ENCODE peak calls at places on chromosome 17, in eight cellular contexts. M is hepatocyte; D is tibial nerve; U is CD8-positive, alpha-beta T cell; T is adrenal gland; P is HL-60; Z is CD4-positive, alpha-beta memory T cell; W is pancreas. L is an unnamed sample.

GRCh38 chr17:54353789-54354525 is 531.2 kb downstream of the KIF2B start:
- DNase-seq in M (no peak), W (no peak), D (no peak), Z (no peak), P (no peak), T (no peak), U (no peak), L (no peak)

GRCh38 chr17:9513266-9513665 is 62.4 kb downstream of the STX8 start:
- DNase-seq in U (no peak), D (no peak), W (no peak), Z (no peak), P (no peak), T (no peak), M (no peak), L (no peak)

GRCh38 chr17:80790981-80791742 is 200.5 kb upstream of the CHMP6 start:
- DNase-seq in M (no peak), T (no peak), Z (peak; percentile 41), D (no peak), U (no peak), P (no peak), W (no peak), L (peak; percentile 56)

GRCh38 chr17:7897773-7898172 is 9.2 kb downstream of the CHD3 start:
- DNase-seq in Z (peak; percentile 29), T (peak; percentile 42), P (no peak), D (no peak), W (no peak), M (peak; percentile 55), U (no peak), L (no peak)

GRCh38 chr17:60371818-60372510 is 20.0 kb downstream of the USP32 start:
- DNase-seq in T (no peak), U (no peak), M (no peak), P (peak; percentile 74), W (no peak), Z (no peak), D (no peak), L (no peak)

GRCh38 chr17:66533572-66533971 is 231.2 kb downstream of the PRKCA start:
- DNase-seq in P (no peak), M (peak; percentile 74), Z (no peak), U (no peak), T (no peak), W (no peak), D (no peak), L (no peak)

GRCh38 chr17:34614698-34615097 is 35.3 kb downstream of the TMEM132E start:
- DNase-seq in U (no peak), W (no peak), Z (no peak), D (no peak), T (no peak), M (no peak), P (no peak), L (no peak)

GRCh38 chr17:18119938-18120337 is 11.4 kb downstream of the MYO15A start:
- DNase-seq in U (no peak), Z (no peak), W (peak; percentile 16), M (no peak), D (no peak), T (no peak), P (no peak), L (no peak)

GRCh38 chr17:62666061-62666800 is 38.8 kb downstream of the MRC2 start:
- DNase-seq in D (no peak), Z (no peak), W (no peak), T (no peak), M (no peak), U (no peak), P (no peak), L (no peak)

GRCh38 chr17:8153550-8153956 is 1.3 kb upstream of the PER1 start:
- DNase-seq in D (peak; percentile 76), M (peak; percentile 95), Z (peak; percentile 39), U (no peak), P (no peak), T (peak; percentile 93), W (peak; percentile 82), L (peak; percentile 53)

GRCh38 chr17:2215616-2216364 is 87.8 kb downstream of the SMG6 start:
- DNase-seq in Z (peak; percentile 76), U (peak; percentile 75), D (peak; percentile 47), P (peak; percentile 47), M (peak; percentile 74), W (no peak), T (peak; percentile 53), L (peak; percentile 81)

GRCh38 chr17:51427259-51428255 is 167.2 kb downstream of the UTP18 start:
- DNase-seq in M (no peak), T (no peak), W (no peak), U (peak; percentile 69), Z (peak; percentile 71), D (no peak), P (no peak), L (peak; percentile 83)

GRCh38 chr17:44354582-44355309 is 8.9 kb downstream of the FAM171A2 start:
- DNase-seq in M (peak; percentile 74), P (peak; percentile 24), D (no peak), T (peak; percentile 55), U (peak; percentile 68), W (peak; percentile 53), Z (peak; percentile 52), L (peak; percentile 50)

GRCh38 chr17:47917581-47917980 is 21.5 kb downstream of the SP2 start:
- DNase-seq in P (no peak), U (no peak), Z (no peak), M (no peak), W (no peak), D (no peak), T (no peak), L (no peak)

GRCh38 chr17:47916489-47917208 is 20.6 kb downstream of the SP2 start:
- DNase-seq in D (no peak), P (no peak), M (no peak), T (no peak), Z (no peak), U (no peak), W (no peak), L (no peak)

GRCh38 chr17:47918003-47918402 is 22.0 kb downstream of the SP2 start:
- DNase-seq in M (no peak), P (peak; percentile 38), D (no peak), U (no peak), T (no peak), Z (no peak), W (no peak), L (no peak)

GRCh38 chr17:47915667-47916242 is 19.7 kb downstream of the SP2 start:
- DNase-seq in D (no peak), Z (no peak), T (no peak), P (no peak), W (no peak), M (no peak), U (no peak), L (no peak)

GRCh38 chr17:47918991-47919390 is 22.4 kb upstream of the PNPO start:
- DNase-seq in P (no peak), M (no peak), U (no peak), D (no peak), Z (no peak), T (no peak), W (no peak), L (no peak)
- H3K27me3 ChIP-seq in P (no peaks in the 10 kb centered on the region), M (no peaks in the 10 kb centered on the region), U (no peaks in the 10 kb centered on the region), D (no peaks in the 10 kb centered on the region), Z (no peaks in the 10 kb centered on the region), T (no peaks in the 10 kb centered on the region), W (no peaks in the 10 kb centered on the region), L (no peaks in the 10 kb centered on the region)

DNA sequence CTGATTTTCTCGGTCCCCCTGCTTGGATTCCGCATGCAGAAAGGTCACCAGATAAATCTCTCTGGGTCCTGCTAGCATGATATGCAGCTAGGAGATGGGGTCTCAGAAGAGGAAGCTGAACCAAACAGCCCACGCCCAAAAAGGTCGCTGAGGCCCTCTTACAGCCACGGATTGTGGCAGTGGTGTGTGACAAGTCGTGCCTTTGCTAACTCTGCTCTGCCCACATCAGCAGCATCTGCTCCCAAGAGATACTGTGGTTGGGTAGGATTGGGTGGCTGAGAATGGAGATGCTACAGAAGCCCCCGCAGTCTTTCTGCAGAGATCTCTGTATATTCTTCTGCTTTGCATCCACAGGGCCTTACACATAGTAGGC is 15.2 kb upstream of the SKAP1 start:
- DNase-seq in T (no peak), W (no peak), U (no peak), M (no peak), Z (no peak), P (no peak), D (no peak), L (no peak)
- H3K27ac ChIP-seq in T (no peak overlapping the region), W (no peak overlapping the region), U (no peak overlapping the region), M (no peak overlapping the region), Z (no peak overlapping the region), P (no peak overlapping the region), D (no peak overlapping the region), L (no peak overlapping the region)

GRCh38 chr17:58330544-58330996 is 2.0 kb upstream of the TSPOAP1 start:
- DNase-seq in D (no peak), W (no peak), M (no peak), Z (no peak), U (no peak), P (peak; percentile 70), T (no peak), L (no peak)
- H3K4me3 ChIP-seq in D (peak overlapping the region; percentile 52), W (no peak overlapping the region), M (no peak overlapping the region), Z (peak overlapping the region; percentile 99), U (peak overlapping the region; percentile 90), P (peak overlapping the region; percentile 72), T (no peak overlapping the region), L (peak overlapping the region; percentile 98)

GRCh38 chr17:30920683-30921543 is 832 bp upstream of the ADAP2 start:
- DNase-seq in Z (no peak), W (no peak), U (no peak), P (no peak), D (no peak), M (no peak), T (no peak), L (no peak)

GRCh38 chr17:30921544-30922196 is at the start of gene ADAP2:
- DNase-seq in U (no peak), D (no peak), W (peak; percentile 78), T (peak; percentile 50), P (peak; percentile 56), Z (no peak), M (peak; percentile 54), L (no peak)

GRCh38 chr17:30922235-30922993 is 669 bp downstream of the ADAP2 start:
- DNase-seq in Z (no peak), W (peak; percentile 41), T (no peak), P (no peak), U (no peak), D (no peak), M (peak; percentile 20), L (no peak)

GRCh38 chr17:30917050-30917449 is 4.7 kb upstream of the ADAP2 start:
- DNase-seq in M (no peak), W (no peak), U (no peak), T (no peak), D (no peak), P (no peak), Z (no peak), L (no peak)

GRCh38 chr17:30920282-30920681 is 1.5 kb upstream of the ADAP2 start:
- DNase-seq in P (no peak), Z (no peak), D (no peak), M (no peak), W (no peak), T (no peak), U (no peak), L (no peak)
- H3K27me3 ChIP-seq in P (peaks cover 16% of the 10 kb centered on the region), Z (peaks cover 15% of the 10 kb centered on the region), D (peaks cover 39% of the 10 kb centered on the region), M (peaks cover 57% of the 10 kb centered on the region), W (no peaks in the 10 kb centered on the region), T (peaks cover 8% of the 10 kb centered on the region), U (peaks cover 6% of the 10 kb centered on the region), L (no peaks in the 10 kb centered on the region)

DNA sequence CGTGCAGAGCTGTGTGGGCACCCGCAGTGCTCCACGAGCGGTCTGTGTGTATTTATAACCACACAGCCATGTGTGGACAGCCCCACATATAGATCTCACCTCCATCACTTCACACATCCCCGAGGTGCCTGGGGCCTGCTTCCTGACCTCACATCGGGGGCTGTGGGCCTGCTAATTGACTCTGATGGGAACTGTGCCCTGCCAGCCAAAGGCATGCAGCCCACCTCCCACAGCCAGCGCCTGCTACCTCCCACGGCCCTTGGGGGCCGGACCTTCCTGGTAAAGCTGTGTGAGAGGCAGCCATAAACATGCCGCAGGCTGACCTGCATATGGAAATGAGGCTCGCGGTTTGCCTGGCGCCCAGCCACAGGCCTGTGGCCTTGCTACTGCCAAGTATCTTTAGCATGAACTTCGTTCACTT is 96.0 kb downstream of the C17orf67 start:
- DNase-seq in M (peak; percentile 20), U (peak; percentile 16), T (no peak), W (no peak), P (peak; percentile 9), Z (no peak), D (no peak), L (no peak)
- H3K27ac ChIP-seq in M (no peak overlapping the region), U (no peak overlapping the region), T (no peak overlapping the region), W (no peak overlapping the region), P (no peak overlapping the region), Z (no peak overlapping the region), D (no peak overlapping the region), L (no peak overlapping the region)

L was measured in naive thymus-derived CD4-positive, alpha-beta T cell.